ENCODE peak calls at places on chromosomes 13 and 19, in ten cellular contexts. One of them, this sample, is unnamed.

GRCh38 chr13:34420975-34421719 is 520.9 kb upstream of the NBEA start:
- DNase-seq in left lung: no peak
- DNase-seq in ovary: no peak
- DNase-seq in iPS DF 6.9: no peak
- DNase-seq in ascending aorta: no peak
- DNase-seq in breast epithelium: peak
- DNase-seq in IMR-90: no peak
- DNase-seq in HepG2: no peak
- DNase-seq in Peyer's patch: no peak
- DNase-seq in A673: no peak
- DNase-seq in this sample: no peak

GRCh38 chr19:49567722-49568454 is 12.5 kb downstream of the NOSIP start:
- DNase-seq in iPS DF 6.9: no peak
- DNase-seq in ovary: no peak
- DNase-seq in A673: no peak
- DNase-seq in left lung: no peak
- DNase-seq in IMR-90: no peak
- DNase-seq in Peyer's patch: peak
- DNase-seq in ascending aorta: no peak
- DNase-seq in breast epithelium: no peak
- DNase-seq in HepG2: no peak
- DNase-seq in this sample: no peak

GRCh38 chr13:50078512-50079277 is 63.5 kb downstream of the KCNRG start:
- DNase-seq in Peyer's patch: no peak
- DNase-seq in ascending aorta: no peak
- DNase-seq in iPS DF 6.9: no peak
- DNase-seq in ovary: no peak
- DNase-seq in IMR-90: no peak
- DNase-seq in HepG2: no peak
- DNase-seq in A673: no peak
- DNase-seq in left lung: no peak
- DNase-seq in breast epithelium: no peak
- DNase-seq in this sample: no peak

GRCh38 chr19:55487884-55488687 is at the start of gene SSC5D:
- DNase-seq in A673: no peak
- DNase-seq in HepG2: no peak
- DNase-seq in IMR-90: peak
- DNase-seq in ascending aorta: no peak
- DNase-seq in breast epithelium: no peak
- DNase-seq in ovary: peak
- DNase-seq in iPS DF 6.9: no peak
- DNase-seq in left lung: peak
- DNase-seq in Peyer's patch: no peak
- DNase-seq in this sample: no peak

GRCh38 chr19:54440641-54441040 is 8.4 kb upstream of the LENG8 start:
- DNase-seq in ascending aorta: no peak
- DNase-seq in breast epithelium: no peak
- DNase-seq in Peyer's patch: no peak
- DNase-seq in iPS DF 6.9: no peak
- DNase-seq in ovary: no peak
- DNase-seq in IMR-90: no peak
- DNase-seq in A673: no peak
- DNase-seq in left lung: no peak
- DNase-seq in HepG2: no peak
- DNase-seq in this sample: no peak

GRCh38 chr13:40377783-40378182 is 288.7 kb downstream of the FOXO1 start:
- DNase-seq in ascending aorta: no peak
- DNase-seq in HepG2: no peak
- DNase-seq in Peyer's patch: no peak
- DNase-seq in left lung: no peak
- DNase-seq in ovary: no peak
- DNase-seq in iPS DF 6.9: no peak
- DNase-seq in IMR-90: no peak
- DNase-seq in breast epithelium: no peak
- DNase-seq in A673: no peak
- DNase-seq in this sample: no peak

GRCh38 chr13:40189885-40190655 is 476.4 kb downstream of the FOXO1 start:
- DNase-seq in ovary: peak
- DNase-seq in IMR-90: no peak
- DNase-seq in ascending aorta: no peak
- DNase-seq in HepG2: no peak
- DNase-seq in breast epithelium: no peak
- DNase-seq in left lung: no peak
- DNase-seq in iPS DF 6.9: no peak
- DNase-seq in A673: no peak
- DNase-seq in Peyer's patch: no peak
- DNase-seq in this sample: peak

GRCh38 chr13:21402586-21403307 is 56.4 kb downstream of the ZDHHC20 start:
- DNase-seq in HepG2: peak
- DNase-seq in ascending aorta: no peak
- DNase-seq in ovary: no peak
- DNase-seq in iPS DF 6.9: no peak
- DNase-seq in breast epithelium: no peak
- DNase-seq in A673: peak
- DNase-seq in IMR-90: peak
- DNase-seq in Peyer's patch: no peak
- DNase-seq in left lung: no peak
- DNase-seq in this sample: no peak

GRCh38 chr19:47421844-47422395 is 2.6 kb upstream of the MEIS3 start:
- DNase-seq in iPS DF 6.9: no peak
- DNase-seq in breast epithelium: no peak
- DNase-seq in HepG2: no peak
- DNase-seq in ovary: no peak
- DNase-seq in IMR-90: no peak
- DNase-seq in A673: peak
- DNase-seq in Peyer's patch: no peak
- DNase-seq in left lung: no peak
- DNase-seq in ascending aorta: no peak
- DNase-seq in this sample: no peak

GRCh38 chr13:99067160-99067985 is 89.5 kb upstream of the DOCK9 start:
- DNase-seq in ascending aorta: no peak
- DNase-seq in iPS DF 6.9: no peak
- DNase-seq in HepG2: peak
- DNase-seq in IMR-90: peak
- DNase-seq in A673: no peak
- DNase-seq in ovary: no peak
- DNase-seq in Peyer's patch: no peak
- DNase-seq in breast epithelium: no peak
- DNase-seq in left lung: no peak
- DNase-seq in this sample: no peak

GRCh38 chr13:46515793-46516192 is 37.2 kb upstream of the LRCH1 start:
- DNase-seq in Peyer's patch: no peak
- DNase-seq in breast epithelium: no peak
- DNase-seq in iPS DF 6.9: no peak
- DNase-seq in ovary: no peak
- DNase-seq in HepG2: no peak
- DNase-seq in A673: no peak
- DNase-seq in ascending aorta: no peak
- DNase-seq in left lung: no peak
- DNase-seq in IMR-90: no peak
- DNase-seq in this sample: no peak

GRCh38 chr19:1255186-1256161 is 7.1 kb downstream of the MIDN start:
- DNase-seq in left lung: no peak
- DNase-seq in HepG2: no peak
- DNase-seq in A673: peak
- DNase-seq in breast epithelium: no peak
- DNase-seq in IMR-90: no peak
- DNase-seq in ovary: no peak
- DNase-seq in ascending aorta: no peak
- DNase-seq in iPS DF 6.9: no peak
- DNase-seq in Peyer's patch: no peak
- DNase-seq in this sample: peak
- H3K27ac ChIP-seq in left lung: peak
- H3K27ac ChIP-seq in HepG2: peak
- H3K27ac ChIP-seq in A673: peak
- H3K27ac ChIP-seq in breast epithelium: peak
- H3K27ac ChIP-seq in IMR-90: peak
- H3K27ac ChIP-seq in ovary: no peak
- H3K27ac ChIP-seq in ascending aorta: peak
- H3K27ac ChIP-seq in iPS DF 6.9: no peak
- H3K27ac ChIP-seq in Peyer's patch: peak
- H3K27ac ChIP-seq in this sample: peak

DNA sequence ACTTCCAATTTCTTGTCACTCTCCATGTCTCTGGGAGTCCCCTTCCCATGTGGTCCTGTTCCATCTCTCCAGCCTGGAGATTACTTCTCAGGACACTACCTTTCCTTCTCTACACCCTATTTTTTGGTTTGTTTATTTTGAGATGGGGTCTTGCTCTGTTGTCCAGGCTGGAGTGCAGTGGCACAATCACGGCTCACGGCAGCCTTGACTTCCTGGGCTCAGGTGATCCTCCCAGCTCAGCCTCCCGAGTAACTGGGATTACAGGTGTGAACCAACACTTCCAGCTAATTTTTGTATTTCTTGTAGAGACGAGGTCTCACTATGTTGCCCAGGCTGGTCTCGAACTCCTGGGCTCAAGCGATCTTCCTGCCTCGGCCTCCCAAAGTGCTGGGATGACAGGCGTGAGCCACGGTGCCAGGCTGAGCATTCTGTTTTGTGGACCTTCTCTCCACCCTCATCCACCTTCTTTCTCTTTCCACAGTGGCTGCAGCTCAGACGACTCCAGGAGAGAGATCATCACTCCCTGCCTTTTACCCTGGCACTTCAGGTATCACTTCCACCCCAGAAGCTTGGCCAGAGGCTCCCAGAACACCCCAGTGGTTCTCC is 644 bp downstream of the HCST start:
- DNase-seq in iPS DF 6.9: no peak
- DNase-seq in Peyer's patch: no peak
- DNase-seq in IMR-90: no peak
- DNase-seq in ascending aorta: no peak
- DNase-seq in A673: no peak
- DNase-seq in ovary: no peak
- DNase-seq in breast epithelium: no peak
- DNase-seq in HepG2: no peak
- DNase-seq in left lung: peak
- DNase-seq in this sample: no peak
- H3K27ac ChIP-seq in iPS DF 6.9: no peak
- H3K27ac ChIP-seq in Peyer's patch: peak
- H3K27ac ChIP-seq in IMR-90: peak
- H3K27ac ChIP-seq in ascending aorta: peak
- H3K27ac ChIP-seq in A673: peak
- H3K27ac ChIP-seq in ovary: peak
- H3K27ac ChIP-seq in breast epithelium: peak
- H3K27ac ChIP-seq in HepG2: no peak
- H3K27ac ChIP-seq in left lung: peak
- H3K27ac ChIP-seq in this sample: peak

DNA sequence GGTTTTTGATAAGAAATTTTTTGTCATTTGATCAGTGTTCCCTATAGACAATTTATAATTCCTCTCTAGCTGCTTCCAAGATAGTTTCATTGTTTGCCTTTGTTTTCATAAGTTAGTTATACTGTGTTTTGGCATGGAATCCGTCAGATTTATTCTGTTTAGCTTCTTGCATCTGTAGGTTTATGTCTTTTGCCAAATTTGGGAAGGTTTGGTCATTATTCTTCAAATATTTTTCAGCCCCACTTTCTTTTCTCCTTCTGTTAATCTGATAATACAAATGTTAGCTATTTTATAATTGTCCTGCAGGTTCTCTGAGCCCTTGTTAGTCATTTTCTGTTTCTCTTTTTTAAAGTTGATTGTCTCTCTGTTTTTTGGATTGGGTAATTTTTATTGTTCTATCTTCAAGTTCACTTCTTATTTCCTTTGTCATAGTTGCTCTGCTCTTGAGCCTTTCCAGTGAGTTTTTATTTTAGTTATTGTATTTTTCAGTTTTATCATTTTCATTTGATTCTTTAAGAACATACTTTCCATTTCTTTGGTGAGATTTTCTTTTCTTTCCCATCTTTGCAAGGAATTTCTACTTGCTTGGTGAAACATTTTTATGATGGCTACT is 5.9 kb upstream of the FCGBP start:
- DNase-seq in ascending aorta: no peak
- DNase-seq in HepG2: no peak
- DNase-seq in A673: no peak
- DNase-seq in breast epithelium: no peak
- DNase-seq in iPS DF 6.9: no peak
- DNase-seq in ovary: no peak
- DNase-seq in Peyer's patch: no peak
- DNase-seq in left lung: no peak
- DNase-seq in IMR-90: no peak
- DNase-seq in this sample: no peak
- H3K27ac ChIP-seq in ascending aorta: no peak
- H3K27ac ChIP-seq in HepG2: no peak
- H3K27ac ChIP-seq in A673: peak
- H3K27ac ChIP-seq in breast epithelium: no peak
- H3K27ac ChIP-seq in iPS DF 6.9: no peak
- H3K27ac ChIP-seq in ovary: no peak
- H3K27ac ChIP-seq in Peyer's patch: no peak
- H3K27ac ChIP-seq in left lung: no peak
- H3K27ac ChIP-seq in IMR-90: no peak
- H3K27ac ChIP-seq in this sample: peak

GRCh38 chr19:58304748-58305064 is 471 bp upstream of the ERVK3-1 start:
- DNase-seq in iPS DF 6.9: no peak
- DNase-seq in HepG2: no peak
- DNase-seq in ascending aorta: no peak
- DNase-seq in ovary: no peak
- DNase-seq in IMR-90: no peak
- DNase-seq in left lung: no peak
- DNase-seq in breast epithelium: no peak
- DNase-seq in Peyer's patch: no peak
- DNase-seq in A673: no peak
- DNase-seq in this sample: no peak

GRCh38 chr19:58307736-58308135 is 2.6 kb downstream of the ERVK3-1 start:
- DNase-seq in IMR-90: no peak
- DNase-seq in iPS DF 6.9: no peak
- DNase-seq in breast epithelium: no peak
- DNase-seq in HepG2: no peak
- DNase-seq in left lung: no peak
- DNase-seq in ovary: no peak
- DNase-seq in A673: no peak
- DNase-seq in Peyer's patch: no peak
- DNase-seq in ascending aorta: no peak
- DNase-seq in this sample: no peak

GRCh38 chr19:58304255-58304654 is 922 bp upstream of the ERVK3-1 start:
- DNase-seq in left lung: no peak
- DNase-seq in ascending aorta: no peak
- DNase-seq in breast epithelium: no peak
- DNase-seq in ovary: no peak
- DNase-seq in Peyer's patch: no peak
- DNase-seq in IMR-90: no peak
- DNase-seq in HepG2: no peak
- DNase-seq in A673: no peak
- DNase-seq in iPS DF 6.9: no peak
- DNase-seq in this sample: no peak

GRCh38 chr19:58305065-58305931 is at the start of gene ERVK3-1:
- DNase-seq in ascending aorta: peak
- DNase-seq in HepG2: peak
- DNase-seq in breast epithelium: peak
- DNase-seq in A673: peak
- DNase-seq in ovary: peak
- DNase-seq in iPS DF 6.9: peak
- DNase-seq in left lung: peak
- DNase-seq in IMR-90: peak
- DNase-seq in Peyer's patch: peak
- DNase-seq in this sample: peak

DNA sequence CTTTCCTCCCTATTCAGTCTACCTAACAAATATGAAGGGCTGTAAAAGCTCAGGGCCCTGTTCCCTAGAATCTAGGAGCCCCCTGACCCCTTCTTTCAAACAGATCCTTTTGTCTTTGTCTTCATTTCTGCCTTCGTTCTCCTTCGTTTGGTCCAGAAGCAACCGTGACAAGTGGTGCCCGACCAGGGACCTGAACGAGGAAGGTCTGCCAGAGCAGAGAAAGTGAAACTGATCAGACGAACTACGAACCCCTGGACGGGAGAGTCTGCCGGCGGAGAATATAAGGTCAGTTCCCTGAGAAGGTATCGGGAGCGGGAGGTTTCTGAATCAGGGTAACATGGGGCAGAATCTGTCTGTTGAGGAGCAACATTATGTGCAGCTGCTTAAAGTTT is 751 bp downstream of the ERVK3-1 start:
- DNase-seq in A673: no peak
- DNase-seq in iPS DF 6.9: no peak
- DNase-seq in IMR-90: no peak
- DNase-seq in left lung: no peak
- DNase-seq in breast epithelium: no peak
- DNase-seq in HepG2: peak
- DNase-seq in Peyer's patch: peak
- DNase-seq in ovary: no peak
- DNase-seq in ascending aorta: no peak
- DNase-seq in this sample: no peak
- H3K27ac ChIP-seq in A673: peak
- H3K27ac ChIP-seq in iPS DF 6.9: no peak
- H3K27ac ChIP-seq in IMR-90: no peak
- H3K27ac ChIP-seq in left lung: peak
- H3K27ac ChIP-seq in breast epithelium: peak
- H3K27ac ChIP-seq in HepG2: peak
- H3K27ac ChIP-seq in Peyer's patch: peak
- H3K27ac ChIP-seq in ovary: no peak
- H3K27ac ChIP-seq in ascending aorta: peak
- H3K27ac ChIP-seq in this sample: no peak

This sample was measured in caudate nucleus.